ENCODE peak calls at places on chromosomes 1 and 21, in four cellular contexts. W is brain microvascular endothelial cell; C is pancreas; H is naive thymus-derived CD4-positive, alpha-beta T cell. F is an unnamed sample.

GRCh38 chr1:1228596-1229321 is 3.0 kb downstream of the SDF4 start:
- DNase-seq in C (no peak), H (no peak), W (no peak), F (no peak)

GRCh38 chr21:37912616-37913015 is 3.6 kb downstream of the KCNJ6 start:
- DNase-seq in C (no peak), H (no peak), W (no peak), F (no peak)

GRCh38 chr1:60916178-60916577 is 166.2 kb upstream of the NFIA start:
- DNase-seq in H (no peak), W (no peak), C (no peak), F (no peak)

GRCh38 chr1:79052829-79053449 is 46.4 kb upstream of the ADGRL4 start:
- DNase-seq in W (no peak), C (no peak), H (no peak), F (no peak)

GRCh38 chr21:46022551-46023107 is 41.1 kb downstream of the COL6A1 start:
- DNase-seq in W (no peak), H (no peak), C (no peak), F (no peak)

GRCh38 chr1:112527266-112528010 is 18.7 kb downstream of the WNT2B start:
- DNase-seq in C (no peak), W (peak), H (no peak), F (no peak)

GRCh38 chr1:107430540-107431228 is 289.8 kb downstream of the NTNG1 start:
- DNase-seq in H (no peak), C (peak), W (peak), F (no peak)

GRCh38 chr1:182616130-182617074 is 12.2 kb upstream of the RGS16 start:
- DNase-seq in C (peak), H (peak), W (peak), F (peak)

GRCh38 chr1:158819461-158820443 is 11.4 kb upstream of the MNDA start:
- DNase-seq in C (no peak), H (no peak), W (peak), F (no peak)

GRCh38 chr1:244217711-244218110 is 166.6 kb downstream of the ZBTB18 start:
- DNase-seq in C (no peak), W (no peak), H (no peak), F (no peak)

GRCh38 chr21:42319851-42320602 is 4.8 kb upstream of the TFF3 start:
- DNase-seq in H (no peak), C (peak), W (no peak), F (no peak)

DNA sequence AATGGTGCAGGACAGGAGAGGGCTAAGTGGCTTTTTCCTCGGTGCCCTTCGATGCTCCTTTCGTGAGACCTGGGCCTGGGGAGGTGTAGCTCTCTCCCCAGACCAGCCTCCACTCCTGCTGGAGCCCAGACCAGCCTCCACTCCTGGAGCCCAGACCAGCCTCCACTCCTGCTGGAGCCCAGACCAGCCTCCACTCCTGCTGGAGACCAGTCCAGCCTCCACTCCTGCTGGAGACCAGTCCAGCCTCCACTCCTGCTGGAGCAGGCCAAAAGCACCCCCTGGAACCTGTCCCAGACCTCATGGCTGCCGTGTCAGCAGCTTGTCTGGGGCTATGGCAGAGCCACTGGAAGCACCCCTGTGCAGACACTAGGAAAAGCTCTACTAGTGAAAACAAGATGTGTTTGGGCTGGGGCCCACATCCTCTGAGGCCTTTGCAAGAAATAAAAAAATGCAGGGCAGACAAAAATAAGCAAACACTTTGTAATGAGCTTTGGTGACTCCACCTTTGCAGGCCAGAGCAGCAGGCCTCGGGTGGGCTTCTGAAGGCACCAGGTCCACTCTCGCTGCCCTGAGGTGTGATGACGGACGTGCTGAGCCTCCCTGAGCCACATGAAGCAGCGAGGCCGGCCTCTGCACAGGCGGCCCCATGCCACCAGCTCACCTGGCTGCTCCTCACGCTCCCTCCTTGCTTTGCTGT is 116.0 kb upstream of the IFFO2 start:
- DNase-seq in H (peak), C (no peak), W (no peak), F (no peak)
- H3K27ac ChIP-seq in H (no peak), C (no peak), W (no peak), F (no peak)

DNA sequence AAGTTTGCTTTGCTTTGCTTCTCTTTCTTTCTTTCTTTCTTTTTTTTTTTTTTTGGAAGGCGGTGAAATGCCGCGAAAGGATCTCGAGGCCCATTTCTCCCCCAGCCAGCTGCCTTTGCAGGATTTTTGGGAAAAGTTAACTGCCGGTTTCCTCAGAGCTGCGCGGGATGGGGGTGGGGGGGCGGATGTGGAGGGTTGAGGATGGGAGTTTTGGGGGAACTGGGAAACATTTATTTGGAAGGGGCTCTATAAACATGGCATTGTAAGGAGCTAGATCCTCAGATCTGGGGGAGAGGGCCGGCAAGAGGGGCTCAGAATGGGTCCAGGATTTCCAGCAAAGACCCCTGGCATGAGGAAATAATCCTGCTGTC is 1.1 kb downstream of the ZNF362 start:
- DNase-seq in H (no peak), W (no peak), C (no peak), F (no peak)
- H3K27ac ChIP-seq in H (peak), W (peak), C (peak), F (peak)

GRCh38 chr1:84434756-84435142 is 36.5 kb downstream of the DNASE2B start:
- DNase-seq in W (no peak), C (no peak), H (no peak), F (no peak)

GRCh38 chr1:84435159-84435558 is 36.9 kb downstream of the DNASE2B start:
- DNase-seq in H (peak), C (no peak), W (no peak), F (no peak)

GRCh38 chr1:84434081-84434755 is 35.9 kb downstream of the DNASE2B start:
- DNase-seq in W (no peak), C (no peak), H (no peak), F (no peak)

GRCh38 chr1:84430519-84430918 is 32.2 kb downstream of the DNASE2B start:
- DNase-seq in C (no peak), H (no peak), W (no peak), F (no peak)

DNA sequence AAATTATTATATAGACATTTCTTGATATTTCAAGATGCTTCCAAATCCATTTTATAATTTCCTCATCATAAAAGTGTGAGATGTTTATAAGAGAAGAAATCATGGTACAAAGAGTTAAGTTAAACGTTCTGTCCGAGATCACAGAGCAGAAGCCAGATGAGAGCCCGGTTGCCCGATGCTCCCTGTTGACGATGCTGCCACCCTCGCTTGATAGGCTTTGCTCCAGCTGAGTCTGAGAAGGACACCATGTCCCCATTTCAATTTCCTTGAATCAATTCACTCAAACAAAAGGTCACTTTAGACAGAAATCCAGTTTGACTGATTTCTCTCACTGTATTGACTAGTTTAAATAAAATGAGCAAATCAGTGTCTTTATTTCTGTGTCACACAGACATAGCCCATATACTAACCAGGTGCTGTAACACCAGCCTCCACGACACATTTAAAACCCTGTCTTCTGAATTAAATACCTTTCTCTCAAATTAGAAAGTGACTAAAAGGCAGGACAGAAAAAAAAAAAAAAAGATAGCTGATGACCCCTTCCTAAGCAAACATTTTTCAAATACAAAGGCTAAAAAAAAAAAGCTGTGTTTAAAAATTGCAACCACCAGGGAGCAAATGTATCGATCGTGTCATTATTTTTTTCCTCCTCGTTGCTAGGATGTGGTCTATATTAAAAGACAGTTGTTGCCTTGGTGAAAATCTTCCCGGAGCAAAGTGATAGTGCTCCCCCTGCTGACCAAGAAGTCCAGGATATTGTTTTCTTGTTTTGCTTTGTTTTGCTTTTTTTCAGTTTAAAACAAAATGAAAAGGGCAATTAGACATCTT is 35.2 kb downstream of the DNASE2B start:
- DNase-seq in H (peak), C (peak), W (peak), F (peak)
- H3K27ac ChIP-seq in H (peak), C (peak), W (peak), F (peak)

DNA sequence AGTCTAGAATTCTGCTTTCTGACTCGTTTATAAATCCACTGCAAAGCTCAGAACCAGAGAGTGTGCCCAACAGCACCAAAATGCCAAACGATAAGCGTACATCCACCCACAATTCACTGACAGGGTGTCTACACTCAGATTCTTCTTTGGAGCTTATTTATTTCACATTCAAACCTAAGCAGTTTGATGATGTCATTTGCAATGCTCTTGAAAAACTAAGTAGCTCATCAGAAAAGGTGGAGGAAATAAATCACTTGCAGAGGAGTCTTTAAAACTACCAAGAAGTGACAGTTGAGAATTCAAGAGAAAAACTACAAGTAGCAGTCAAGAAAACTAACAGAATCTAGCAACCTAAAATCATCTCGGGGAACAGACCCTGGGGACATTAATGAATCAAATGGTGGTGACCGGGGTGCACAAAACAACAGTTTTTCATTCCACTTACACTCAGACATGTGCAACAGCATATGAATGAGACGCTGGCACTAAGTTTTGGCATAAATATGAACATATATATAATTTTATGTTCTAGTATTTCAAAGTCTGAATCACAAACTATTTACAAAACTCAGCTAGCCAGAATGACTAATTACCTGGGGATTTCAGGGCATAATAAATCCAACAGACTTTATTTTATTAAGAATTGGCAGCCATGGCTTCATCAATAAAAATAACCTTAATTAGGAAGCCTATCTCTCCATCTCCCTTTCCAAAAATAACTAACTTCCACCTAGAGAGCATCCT is 119.4 kb downstream of the SIPA1L2 start:
- DNase-seq in C (no peak), H (no peak), W (no peak), F (no peak)
- H3K27ac ChIP-seq in C (no peak), H (no peak), W (no peak), F (no peak)

DNA sequence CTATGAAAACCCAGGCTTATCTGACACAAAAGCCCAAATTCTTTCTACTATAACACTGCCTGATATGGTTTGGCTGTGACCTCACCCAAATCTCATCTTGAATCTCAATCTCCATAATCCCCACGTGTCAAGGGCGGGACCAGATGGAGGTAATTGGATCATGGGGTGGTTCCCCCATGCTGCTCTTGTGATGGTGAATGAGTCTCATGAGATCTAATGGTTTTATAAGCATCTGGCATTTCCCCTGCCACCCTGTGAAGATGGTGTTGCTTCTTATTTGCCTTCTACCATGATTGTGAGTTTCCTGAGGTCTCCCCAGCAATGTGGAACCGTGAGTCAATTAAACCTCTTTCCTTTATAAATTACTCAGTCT is 123.3 kb upstream of the USP24 start:
- DNase-seq in H (no peak), C (no peak), W (no peak), F (no peak)
- H3K27ac ChIP-seq in H (no peak), C (no peak), W (no peak), F (no peak)

GRCh38 chr1:214067853-214068703 is 80.3 kb downstream of the PROX1 start:
- DNase-seq in C (no peak), H (no peak), W (no peak), F (no peak)
- H3K27ac ChIP-seq in C (no peak), H (no peak), W (no peak), F (no peak)

DNA sequence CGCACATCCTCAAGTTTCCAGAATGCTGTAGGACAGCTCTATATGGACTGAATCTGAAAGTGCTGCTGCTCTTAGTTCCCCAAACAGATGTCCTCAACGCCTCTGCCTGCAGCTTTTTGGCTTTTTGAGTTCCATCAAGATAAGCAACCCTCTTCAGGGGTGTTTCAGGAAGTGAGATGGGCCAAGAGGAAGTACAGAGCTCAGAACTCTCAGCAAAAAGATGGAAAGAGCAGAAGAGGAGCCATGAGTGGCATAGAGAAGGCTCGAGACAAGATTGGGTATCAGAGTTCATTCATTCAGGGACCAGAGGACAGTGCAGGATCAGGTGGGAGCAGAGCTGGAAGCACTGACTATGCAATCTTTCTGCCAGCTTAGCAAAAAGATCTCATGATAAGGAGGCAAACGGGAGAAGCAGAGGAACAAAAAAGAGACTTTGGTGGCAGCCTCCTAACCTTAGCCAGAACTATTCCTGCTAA is at the start of the genes ADORA3 and TMIGD3:
- DNase-seq in C (no peak), H (no peak), W (no peak), F (no peak)
- H3K27ac ChIP-seq in C (no peak), H (peak), W (no peak), F (peak)

DNA sequence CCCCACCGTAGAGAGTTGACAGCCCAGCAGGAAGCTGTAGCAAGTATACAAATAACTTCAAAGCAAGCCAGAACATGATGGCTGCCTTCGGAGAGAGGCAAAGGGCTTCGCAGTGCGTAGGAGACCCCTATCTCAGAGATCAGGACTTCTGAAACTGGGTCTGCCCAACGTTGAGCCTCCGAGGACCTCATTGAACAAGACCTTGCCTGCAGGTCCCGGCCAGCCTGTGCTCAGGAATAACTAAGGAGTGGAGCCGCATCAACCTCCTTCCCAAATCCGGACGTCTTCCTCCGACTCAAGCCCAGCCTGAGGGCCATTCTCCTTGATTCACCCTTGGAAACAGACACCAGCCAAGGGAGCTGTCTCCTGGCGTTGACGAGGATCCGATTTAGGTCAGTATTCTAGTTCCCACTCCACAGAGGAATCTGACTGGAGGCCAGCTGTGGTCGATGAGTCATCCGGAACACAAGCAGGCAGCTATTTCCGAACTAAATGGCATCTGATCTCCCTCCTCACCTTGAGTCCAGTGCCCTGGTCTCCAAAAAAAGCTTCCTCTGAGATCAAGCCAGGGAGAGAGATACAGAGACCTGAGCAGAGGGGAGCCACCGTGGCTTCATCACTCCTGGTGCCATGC is 166.5 kb upstream of the COA6 start:
- DNase-seq in C (no peak), W (peak), H (no peak), F (no peak)
- H3K27ac ChIP-seq in C (no peak), W (no peak), H (no peak), F (no peak)

GRCh38 chr1:47993881-47994625 is 3.1 kb downstream of the TRABD2B start:
- DNase-seq in H (no peak), W (no peak), C (peak), F (no peak)
- H3K27ac ChIP-seq in H (no peak), W (no peak), C (no peak), F (no peak)